ENCODE peak calls at places on chromosome 12, in six cellular contexts. One of them, this sample, is unnamed.

GRCh38 chr12:92146865-92147264 is 1.2 kb upstream of the BTG1 start:
- DNase-seq in fibroblast of pulmonary artery: no peak
- DNase-seq in lower lobe of right lung: no peak
- DNase-seq in adrenal gland: no peak
- DNase-seq in body of pancreas: no peak
- DNase-seq in suprapubic skin: no peak
- DNase-seq in this sample: no peak

GRCh38 chr12:9256758-9257405 is 48.7 kb upstream of the PZP start:
- DNase-seq in lower lobe of right lung: no peak
- DNase-seq in body of pancreas: no peak
- DNase-seq in adrenal gland: no peak
- DNase-seq in fibroblast of pulmonary artery: no peak
- DNase-seq in suprapubic skin: no peak
- DNase-seq in this sample: no peak

GRCh38 chr12:66822961-66823360 is 144.1 kb upstream of the GRIP1 start:
- DNase-seq in adrenal gland: no peak
- DNase-seq in body of pancreas: no peak
- DNase-seq in lower lobe of right lung: no peak
- DNase-seq in suprapubic skin: no peak
- DNase-seq in fibroblast of pulmonary artery: no peak
- DNase-seq in this sample: no peak

GRCh38 chr12:67457799-67458680 is 188.9 kb downstream of the CAND1 start:
- DNase-seq in fibroblast of pulmonary artery: peak; percentile 20
- DNase-seq in body of pancreas: no peak
- DNase-seq in lower lobe of right lung: no peak
- DNase-seq in adrenal gland: no peak
- DNase-seq in suprapubic skin: no peak
- DNase-seq in this sample: no peak

GRCh38 chr12:19239046-19239445 is 109.5 kb downstream of the PLEKHA5 start:
- DNase-seq in body of pancreas: no peak
- DNase-seq in lower lobe of right lung: no peak
- DNase-seq in suprapubic skin: no peak
- DNase-seq in adrenal gland: no peak
- DNase-seq in fibroblast of pulmonary artery: no peak
- DNase-seq in this sample: no peak

GRCh38 chr12:22228022-22228875 is 106.3 kb downstream of the ST8SIA1 start:
- DNase-seq in body of pancreas: no peak
- DNase-seq in fibroblast of pulmonary artery: no peak
- DNase-seq in lower lobe of right lung: no peak
- DNase-seq in suprapubic skin: no peak
- DNase-seq in adrenal gland: no peak
- DNase-seq in this sample: no peak

GRCh38 chr12:93567174-93567573 is 5.3 kb upstream of the SOCS2 start:
- DNase-seq in fibroblast of pulmonary artery: peak; percentile 27
- DNase-seq in body of pancreas: no peak
- DNase-seq in lower lobe of right lung: no peak
- DNase-seq in adrenal gland: no peak
- DNase-seq in suprapubic skin: no peak
- DNase-seq in this sample: no peak

GRCh38 chr12:51171884-51172514 is 936 bp downstream of the TFCP2 start:
- DNase-seq in fibroblast of pulmonary artery: peak; percentile 25
- DNase-seq in adrenal gland: peak; percentile 58
- DNase-seq in suprapubic skin: peak; percentile 64
- DNase-seq in lower lobe of right lung: no peak
- DNase-seq in body of pancreas: no peak
- DNase-seq in this sample: no peak

GRCh38 chr12:43338848-43339526 is 213.0 kb downstream of the ADAMTS20 start:
- DNase-seq in body of pancreas: no peak
- DNase-seq in suprapubic skin: no peak
- DNase-seq in adrenal gland: no peak
- DNase-seq in lower lobe of right lung: no peak
- DNase-seq in fibroblast of pulmonary artery: peak; percentile 75
- DNase-seq in this sample: no peak

GRCh38 chr12:68568878-68569569 is 41.7 kb upstream of the RAP1B start:
- DNase-seq in lower lobe of right lung: no peak
- DNase-seq in suprapubic skin: no peak
- DNase-seq in adrenal gland: no peak
- DNase-seq in fibroblast of pulmonary artery: no peak
- DNase-seq in body of pancreas: no peak
- DNase-seq in this sample: no peak

GRCh38 chr12:32419520-32419960 is 20.2 kb downstream of the FGD4 start:
- DNase-seq in fibroblast of pulmonary artery: peak; percentile 56
- DNase-seq in suprapubic skin: no peak
- DNase-seq in adrenal gland: no peak
- DNase-seq in body of pancreas: no peak
- DNase-seq in lower lobe of right lung: peak; percentile 73
- DNase-seq in this sample: no peak

GRCh38 chr12:102917026-102917787 is at the start of gene PAH:
- DNase-seq in lower lobe of right lung: peak; percentile 47
- DNase-seq in body of pancreas: peak; percentile 52
- DNase-seq in adrenal gland: peak; percentile 54
- DNase-seq in fibroblast of pulmonary artery: no peak
- DNase-seq in suprapubic skin: no peak
- DNase-seq in this sample: peak; percentile 79

GRCh38 chr12:42125372-42125767 is 19.3 kb downstream of the GXYLT1 start:
- DNase-seq in body of pancreas: no peak
- DNase-seq in fibroblast of pulmonary artery: no peak
- DNase-seq in lower lobe of right lung: no peak
- DNase-seq in suprapubic skin: no peak
- DNase-seq in adrenal gland: no peak
- DNase-seq in this sample: no peak

GRCh38 chr12:104243551-104243950 is 28.0 kb downstream of the TXNRD1 start:
- DNase-seq in lower lobe of right lung: no peak
- DNase-seq in adrenal gland: no peak
- DNase-seq in body of pancreas: no peak
- DNase-seq in suprapubic skin: no peak
- DNase-seq in fibroblast of pulmonary artery: no peak
- DNase-seq in this sample: no peak

GRCh38 chr12:29148065-29148957 is 767 bp upstream of the FAR2 start:
- DNase-seq in body of pancreas: no peak
- DNase-seq in fibroblast of pulmonary artery: peak; percentile 36
- DNase-seq in adrenal gland: peak; percentile 68
- DNase-seq in lower lobe of right lung: peak; percentile 60
- DNase-seq in suprapubic skin: peak; percentile 80
- DNase-seq in this sample: peak; percentile 81

GRCh38 chr12:109871678-109872314 is 8.5 kb downstream of the GLTP start:
- DNase-seq in fibroblast of pulmonary artery: no peak
- DNase-seq in adrenal gland: no peak
- DNase-seq in lower lobe of right lung: no peak
- DNase-seq in body of pancreas: no peak
- DNase-seq in suprapubic skin: no peak
- DNase-seq in this sample: no peak

GRCh38 chr12:109875572-109876131 is 4.7 kb downstream of the GLTP start:
- DNase-seq in fibroblast of pulmonary artery: no peak
- DNase-seq in body of pancreas: no peak
- DNase-seq in adrenal gland: no peak
- DNase-seq in lower lobe of right lung: peak; percentile 62
- DNase-seq in suprapubic skin: no peak
- DNase-seq in this sample: no peak

GRCh38 chr12:109868182-109869051 is 11.9 kb downstream of the GLTP start:
- DNase-seq in fibroblast of pulmonary artery: no peak
- DNase-seq in suprapubic skin: no peak
- DNase-seq in lower lobe of right lung: no peak
- DNase-seq in adrenal gland: no peak
- DNase-seq in body of pancreas: no peak
- DNase-seq in this sample: no peak

GRCh38 chr12:109873653-109874052 is 6.7 kb downstream of the GLTP start:
- DNase-seq in fibroblast of pulmonary artery: peak; percentile 54
- DNase-seq in body of pancreas: no peak
- DNase-seq in suprapubic skin: no peak
- DNase-seq in lower lobe of right lung: no peak
- DNase-seq in adrenal gland: no peak
- DNase-seq in this sample: no peak

GRCh38 chr12:109870648-109871047 is 9.7 kb downstream of the GLTP start:
- DNase-seq in lower lobe of right lung: no peak
- DNase-seq in suprapubic skin: no peak
- DNase-seq in adrenal gland: no peak
- DNase-seq in fibroblast of pulmonary artery: peak; percentile 32
- DNase-seq in body of pancreas: no peak
- DNase-seq in this sample: no peak
- TF ChIP-seq CTCF in lower lobe of right lung: no peak
- TF ChIP-seq CTCF in suprapubic skin: no peak
- TF ChIP-seq CTCF in adrenal gland: no peak
- TF ChIP-seq CTCF in fibroblast of pulmonary artery: no peak
- TF ChIP-seq CTCF in body of pancreas: no peak
- TF ChIP-seq CTCF in this sample: no peak

GRCh38 chr12:121794532-121795028 is 1.1 kb upstream of the RHOF start:
- DNase-seq in suprapubic skin: peak; percentile 77
- DNase-seq in body of pancreas: peak; percentile 56
- DNase-seq in lower lobe of right lung: no peak
- DNase-seq in adrenal gland: peak; percentile 78
- DNase-seq in fibroblast of pulmonary artery: no peak
- DNase-seq in this sample: peak; percentile 89

GRCh38 chr12:121793501-121793835 is at the start of gene RHOF:
- DNase-seq in lower lobe of right lung: peak; percentile 80
- DNase-seq in fibroblast of pulmonary artery: no peak
- DNase-seq in suprapubic skin: no peak
- DNase-seq in adrenal gland: no peak
- DNase-seq in body of pancreas: peak; percentile 47
- DNase-seq in this sample: peak; percentile 95

GRCh38 chr12:121791671-121792496 is 1.6 kb downstream of the RHOF start:
- DNase-seq in suprapubic skin: peak; percentile 55
- DNase-seq in adrenal gland: no peak
- DNase-seq in lower lobe of right lung: no peak
- DNase-seq in fibroblast of pulmonary artery: no peak
- DNase-seq in body of pancreas: no peak
- DNase-seq in this sample: peak; percentile 80

GRCh38 chr12:121793836-121794531 is 496 bp upstream of the RHOF start:
- DNase-seq in lower lobe of right lung: peak; percentile 96
- DNase-seq in suprapubic skin: peak; percentile 92
- DNase-seq in body of pancreas: peak; percentile 92
- DNase-seq in fibroblast of pulmonary artery: peak; percentile 90
- DNase-seq in adrenal gland: peak; percentile 96
- DNase-seq in this sample: peak; percentile 100

DNA sequence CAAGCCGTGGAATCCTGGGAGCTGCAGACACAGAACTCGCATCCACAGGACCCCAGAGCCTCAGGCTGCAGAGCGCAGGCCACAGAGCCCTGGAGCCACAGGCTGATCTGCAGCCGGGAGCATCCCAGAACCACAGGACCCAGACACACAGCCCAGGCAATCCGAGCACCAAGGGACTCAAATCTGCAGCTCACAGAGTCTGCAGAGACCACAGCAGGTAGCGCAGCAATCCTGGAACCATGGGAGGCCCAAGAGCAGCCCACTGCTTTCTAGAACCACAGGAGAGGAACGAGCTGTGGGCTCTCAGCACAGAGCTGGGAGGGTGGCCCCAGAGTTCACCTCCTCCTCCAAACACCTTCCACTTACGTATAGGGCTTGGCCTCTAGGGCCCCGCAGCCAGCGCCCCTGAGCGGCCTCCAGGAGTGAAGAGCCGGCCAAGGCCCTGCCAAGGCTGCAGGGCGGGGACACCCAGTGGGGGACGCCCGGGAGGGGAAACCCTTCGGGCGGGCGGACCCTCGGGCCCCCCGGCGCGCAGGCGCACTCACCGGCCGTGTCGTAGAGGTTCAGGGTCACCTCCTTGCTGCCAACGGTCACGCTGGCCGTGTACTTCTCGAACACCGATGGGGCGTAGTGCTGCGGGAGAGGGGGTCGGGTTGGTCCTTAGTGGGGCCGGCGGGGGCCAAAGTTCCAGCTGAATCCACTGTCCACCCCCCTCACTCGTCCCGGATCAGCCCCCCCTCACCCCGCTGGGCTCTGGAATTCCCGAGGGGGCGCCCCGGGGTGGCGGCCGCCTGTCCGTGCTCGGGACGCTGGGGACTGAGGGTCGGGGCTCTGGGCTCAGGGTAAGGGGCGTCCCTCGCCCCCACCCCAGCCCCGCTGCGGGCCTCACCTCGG is 634 bp downstream of the RHOF start:
- DNase-seq in adrenal gland: peak; percentile 72
- DNase-seq in body of pancreas: no peak
- DNase-seq in fibroblast of pulmonary artery: no peak
- DNase-seq in suprapubic skin: no peak
- DNase-seq in lower lobe of right lung: peak; percentile 81
- DNase-seq in this sample: peak; percentile 93
- TF ChIP-seq CTCF in adrenal gland: no peak
- TF ChIP-seq CTCF in body of pancreas: no peak
- TF ChIP-seq CTCF in fibroblast of pulmonary artery: no peak
- TF ChIP-seq CTCF in suprapubic skin: no peak
- TF ChIP-seq CTCF in lower lobe of right lung: no peak
- TF ChIP-seq CTCF in this sample: no peak

GRCh38 chr12:59372971-59373370 is 222.9 kb upstream of the SLC16A7 start:
- DNase-seq in fibroblast of pulmonary artery: no peak
- DNase-seq in suprapubic skin: no peak
- DNase-seq in body of pancreas: no peak
- DNase-seq in lower lobe of right lung: no peak
- DNase-seq in adrenal gland: no peak
- DNase-seq in this sample: no peak
- TF ChIP-seq CTCF in fibroblast of pulmonary artery: no peak
- TF ChIP-seq CTCF in suprapubic skin: no peak
- TF ChIP-seq CTCF in body of pancreas: peak; percentile 24
- TF ChIP-seq CTCF in lower lobe of right lung: no peak
- TF ChIP-seq CTCF in adrenal gland: no peak
- TF ChIP-seq CTCF in this sample: no peak

GRCh38 chr12:50149311-50149710 is 17.9 kb downstream of the CERS5 start:
- DNase-seq in adrenal gland: no peak
- DNase-seq in body of pancreas: no peak
- DNase-seq in fibroblast of pulmonary artery: no peak
- DNase-seq in lower lobe of right lung: no peak
- DNase-seq in suprapubic skin: no peak
- DNase-seq in this sample: no peak
- TF ChIP-seq CTCF in adrenal gland: no peak
- TF ChIP-seq CTCF in body of pancreas: no peak
- TF ChIP-seq CTCF in fibroblast of pulmonary artery: no peak
- TF ChIP-seq CTCF in lower lobe of right lung: no peak
- TF ChIP-seq CTCF in suprapubic skin: no peak
- TF ChIP-seq CTCF in this sample: no peak

DNA sequence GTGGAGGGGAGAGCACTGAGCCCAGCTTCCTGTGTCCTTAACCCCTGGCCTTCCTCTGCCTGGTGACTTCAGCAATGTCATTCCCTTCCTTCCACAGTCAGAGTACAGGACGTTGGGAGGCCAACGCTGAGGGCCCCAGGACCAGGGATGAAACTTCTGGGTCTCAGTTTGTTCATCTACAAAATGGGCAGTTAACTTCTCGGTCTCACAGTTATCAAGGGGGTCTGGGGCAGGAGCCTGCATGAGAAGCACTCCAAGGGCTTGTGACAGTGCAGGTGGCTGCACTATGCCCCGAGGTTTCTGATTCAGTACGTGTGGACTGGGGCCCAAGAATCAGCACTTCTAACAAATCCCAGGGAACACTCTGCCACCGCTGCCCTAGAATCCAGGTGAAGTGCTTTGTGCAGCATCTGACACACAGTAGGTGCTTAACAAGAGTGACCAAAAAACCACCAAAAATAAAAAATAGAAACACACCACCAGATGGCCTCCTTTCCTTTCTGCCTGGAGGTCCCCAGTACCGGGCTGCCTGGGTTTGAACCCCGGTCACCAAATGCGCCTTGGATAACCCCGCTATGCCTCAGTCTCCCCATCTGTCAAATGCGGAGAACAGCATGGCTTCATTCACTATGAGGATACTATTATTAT is 80.4 kb downstream of the RFLNA start:
- DNase-seq in suprapubic skin: no peak
- DNase-seq in lower lobe of right lung: no peak
- DNase-seq in body of pancreas: no peak
- DNase-seq in fibroblast of pulmonary artery: no peak
- DNase-seq in adrenal gland: no peak
- DNase-seq in this sample: no peak
- TF ChIP-seq CTCF in suprapubic skin: no peak
- TF ChIP-seq CTCF in lower lobe of right lung: no peak
- TF ChIP-seq CTCF in body of pancreas: no peak
- TF ChIP-seq CTCF in fibroblast of pulmonary artery: no peak
- TF ChIP-seq CTCF in adrenal gland: no peak
- TF ChIP-seq CTCF in this sample: no peak

GRCh38 chr12:120885521-120885920 is 18.6 kb downstream of the SPPL3 start:
- DNase-seq in lower lobe of right lung: no peak
- DNase-seq in adrenal gland: no peak
- DNase-seq in body of pancreas: no peak
- DNase-seq in fibroblast of pulmonary artery: no peak
- DNase-seq in suprapubic skin: no peak
- DNase-seq in this sample: no peak
- TF ChIP-seq CTCF in lower lobe of right lung: no peak
- TF ChIP-seq CTCF in adrenal gland: no peak
- TF ChIP-seq CTCF in body of pancreas: no peak
- TF ChIP-seq CTCF in fibroblast of pulmonary artery: no peak
- TF ChIP-seq CTCF in suprapubic skin: no peak
- TF ChIP-seq CTCF in this sample: no peak

This sample was measured in spleen.